ENCODE peak calls at places on chromosomes 2 and 18, in four cellular contexts. D, I, Q and S are unnamed samples. For H3K9me2, the result is how much of the 10 kb centered on the place peaks cover.

GRCh38 chr18:7726522-7726921 is 159.4 kb downstream of the PTPRM start:
- DNase-seq in D (no peak), I (no peak), Q (no peak), S (no peak)

GRCh38 chr2:37080231-37080630 is 3.9 kb downstream of the HEATR5B start:
- DNase-seq in D (no peak), I (no peak), Q (no peak), S (no peak)

GRCh38 chr2:45259144-45259543 is 249.9 kb upstream of the SIX2 start:
- DNase-seq in D (peak), I (no peak), Q (no peak), S (no peak)

GRCh38 chr2:38080346-38080745 is 4.4 kb upstream of the CYP1B1 start:
- DNase-seq in D (no peak), I (no peak), Q (no peak), S (no peak)

GRCh38 chr18:34890486-34891085 is 150.6 kb upstream of the MAPRE2 start:
- DNase-seq in D (no peak), I (no peak), Q (no peak), S (no peak)

GRCh38 chr2:188600536-188601210 is 309.0 kb downstream of the GULP1 start:
- DNase-seq in D (no peak), I (no peak), Q (no peak), S (no peak)

GRCh38 chr2:129911363-129912065 is 68.0 kb upstream of the RAB6C start:
- DNase-seq in D (no peak), I (no peak), Q (no peak), S (no peak)

GRCh38 chr2:163612332-163612731 is 123.5 kb downstream of the FIGN start:
- DNase-seq in D (no peak), I (no peak), Q (no peak), S (no peak)

GRCh38 chr2:178068823-178069454 is 3.6 kb downstream of the PDE11A start:
- DNase-seq in D (no peak), I (no peak), Q (no peak), S (no peak)

GRCh38 chr2:230472619-230473018 is 56.6 kb downstream of the SP100 start:
- DNase-seq in D (no peak), I (peak), Q (peak), S (no peak)

GRCh38 chr18:37578886-37579513 is 13.4 kb upstream of the CELF4 start:
- DNase-seq in D (peak), I (peak), Q (peak), S (peak)

GRCh38 chr18:80148316-80149199 is 39.5 kb downstream of the ADNP2 start:
- DNase-seq in D (no peak), I (no peak), Q (no peak), S (no peak)

GRCh38 chr2:68452168-68452890 is 14.8 kb downstream of the FBXO48 start:
- DNase-seq in D (no peak), I (no peak), Q (no peak), S (no peak)

GRCh38 chr2:290090-290722 is 2.3 kb upstream of the ALKAL2 start:
- DNase-seq in D (peak), I (no peak), Q (no peak), S (no peak)

GRCh38 chr18:70331456-70332097 is 42.7 kb downstream of the SOCS6 start:
- DNase-seq in D (no peak), I (no peak), Q (no peak), S (no peak)

GRCh38 chr2:141439524-141439923 is 691.3 kb downstream of the LRP1B start:
- DNase-seq in D (no peak), I (no peak), Q (no peak), S (no peak)

GRCh38 chr2:8361930-8362329 is 319.9 kb upstream of the ID2 start:
- DNase-seq in D (no peak), I (no peak), Q (no peak), S (no peak)

GRCh38 chr2:101124061-101124460 is 27.1 kb downstream of the TBC1D8 start:
- DNase-seq in D (no peak), I (no peak), Q (no peak), S (no peak)

GRCh38 chr2:3493610-3493997 is 25.7 kb downstream of the ADI1 start:
- DNase-seq in D (peak), I (no peak), Q (no peak), S (no peak)

DNA sequence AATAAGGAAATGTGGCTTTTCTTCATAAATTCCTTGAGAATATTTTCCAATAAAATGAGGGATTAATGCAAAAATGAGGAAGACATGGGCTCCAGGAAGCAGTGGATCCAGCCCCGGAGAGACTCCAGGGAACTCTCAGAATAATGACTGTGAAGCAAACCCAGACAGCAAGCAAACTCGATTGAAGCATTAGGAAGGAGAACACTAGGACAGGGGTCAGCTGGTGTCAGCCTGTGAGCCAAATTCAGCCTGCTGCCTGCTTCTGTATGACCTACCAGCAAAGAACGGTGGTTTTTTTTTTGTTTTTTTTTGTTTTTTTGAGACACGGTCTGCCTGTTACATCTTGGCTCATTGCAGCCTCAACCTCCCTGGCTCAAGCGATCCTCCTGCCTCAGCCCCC is 274.3 kb upstream of the FBXO11 start:
- DNase-seq in D (no peak), I (no peak), Q (no peak), S (no peak)
- H2AFZ ChIP-seq in D (peak), I (no peak), Q (no peak), S (no peak)

DNA sequence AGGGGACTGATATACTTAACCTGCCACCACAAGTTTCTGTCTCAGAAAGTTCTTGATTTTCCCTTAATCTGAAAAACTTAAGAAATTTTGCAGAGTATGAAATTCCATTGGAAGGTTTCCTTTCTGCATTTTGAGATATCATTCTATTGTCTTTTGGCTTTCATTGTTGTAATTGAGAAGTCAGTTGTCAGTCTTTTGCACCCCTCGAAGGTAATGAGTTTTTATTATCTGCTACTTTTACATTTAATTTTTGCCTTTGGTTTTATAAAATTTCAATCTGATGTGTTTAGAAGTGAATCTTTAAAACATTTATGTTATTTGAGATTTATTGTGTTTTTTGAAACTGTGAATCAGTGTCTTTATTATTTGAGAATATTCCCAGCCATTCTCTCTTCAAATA is 4.8 kb upstream of the IL36A start:
- DNase-seq in D (no peak), I (no peak), Q (no peak), S (no peak)
- H3K9me2 ChIP-seq in D (under half), I (under half), Q (under half), S (under half)

GRCh38 chr2:28557389-28558119 is 61.7 kb downstream of the PLB1 start:
- DNase-seq in D (no peak), I (no peak), Q (no peak), S (no peak)
- H2AFZ ChIP-seq in D (no peak), I (no peak), Q (no peak), S (no peak)

GRCh38 chr2:56739421-56739820 is 555.6 kb downstream of the CCDC85A start:
- DNase-seq in D (no peak), I (no peak), Q (no peak), S (no peak)
- H3K9me2 ChIP-seq in D (under half), I (under half), Q (under half), S (under half)

GRCh38 chr18:78813156-78813555 is 166.5 kb upstream of the SALL3 start:
- DNase-seq in D (peak), I (no peak), Q (no peak), S (no peak)
- H2AFZ ChIP-seq in D (no peak), I (no peak), Q (no peak), S (no peak)

GRCh38 chr2:133566967-133567645 is 1.2 kb downstream of the NCKAP5 start:
- DNase-seq in D (peak), I (no peak), Q (no peak), S (no peak)

GRCh38 chr2:133569416-133569815 is 1.2 kb upstream of the NCKAP5 start:
- DNase-seq in D (no peak), I (no peak), Q (no peak), S (no peak)

GRCh38 chr2:133568598-133568997 is 335 bp upstream of the NCKAP5 start:
- DNase-seq in D (peak), I (no peak), Q (no peak), S (no peak)

GRCh38 chr2:133570547-133570946 is 2.3 kb upstream of the NCKAP5 start:
- DNase-seq in D (peak), I (no peak), Q (no peak), S (no peak)

GRCh38 chr2:133568172-133568571 is at the start of gene NCKAP5:
- DNase-seq in D (peak), I (no peak), Q (no peak), S (no peak)
- H3K9me2 ChIP-seq in D (under half), I (under half), Q (under half), S (under half)

DNA sequence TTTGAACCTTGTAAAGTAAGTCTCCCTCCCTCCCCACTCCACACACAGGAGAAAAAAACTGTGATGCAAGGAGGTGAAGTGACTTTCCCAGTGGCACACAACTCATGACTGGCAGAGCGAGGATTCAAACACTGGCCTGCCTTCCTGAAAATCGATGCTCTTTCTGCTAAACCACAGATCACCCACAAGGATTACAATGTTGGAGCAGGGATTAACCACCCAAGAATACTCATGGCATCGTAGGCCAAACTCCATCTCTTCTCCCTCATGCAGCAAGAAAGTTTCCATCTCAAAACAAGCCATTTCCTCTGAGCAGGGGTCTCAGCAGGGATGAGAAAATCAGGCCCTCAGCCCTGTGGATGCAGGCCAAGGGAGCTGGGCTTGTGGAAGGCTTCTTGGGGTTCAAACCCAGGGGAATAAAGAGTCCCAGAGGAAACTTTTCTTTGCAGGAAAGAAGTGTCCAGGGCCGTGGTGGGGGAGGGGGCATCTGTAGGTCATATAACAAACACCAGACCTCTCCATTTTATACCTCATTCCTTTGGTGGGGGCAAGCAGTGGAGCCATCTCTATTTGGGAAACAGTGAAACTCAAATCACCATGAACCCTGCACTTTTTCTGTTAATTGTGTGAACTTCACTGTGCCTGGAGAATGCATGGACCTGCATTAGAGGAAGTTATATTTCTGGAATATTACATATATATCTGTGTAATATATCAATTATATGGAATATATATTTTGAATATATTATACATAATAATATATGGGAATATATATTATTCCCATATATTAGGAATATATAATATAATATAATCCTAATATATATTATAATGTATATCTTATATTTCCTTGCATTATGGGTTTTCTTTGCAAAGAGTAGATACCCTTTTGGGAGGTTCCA is 98.0 kb upstream of the PKDCC start:
- DNase-seq in D (peak), I (no peak), Q (no peak), S (no peak)
- H2AFZ ChIP-seq in D (peak), I (no peak), Q (no peak), S (no peak)

GRCh38 chr2:190553254-190553653 is 18.7 kb upstream of the NEMP2 start:
- DNase-seq in D (no peak), I (no peak), Q (no peak), S (no peak)
- H3K9me2 ChIP-seq in D (under half), I (under half), Q (under half), S (under half)

GRCh38 chr2:202015471-202015870 is 18.2 kb upstream of the FZD7 start:
- DNase-seq in D (no peak), I (no peak), Q (no peak), S (no peak)
- H2AFZ ChIP-seq in D (peak), I (no peak), Q (no peak), S (no peak)